ENCODE peak calls at places on chromosomes 3 and 15, in five cellular contexts. P is stomach, F is lower lobe of right lung, T is ovary, L is neural progenitor cell. K is an unnamed sample.

GRCh38 chr15:63503739-63504246 is 600 bp upstream of the USP3 start:
- DNase-seq in P (peak; percentile 69), F (peak; percentile 82), T (peak; percentile 76), L (no peak), K (peak; percentile 86)

GRCh38 chr3:118884748-118885206 is 149.9 kb downstream of the IGSF11 start:
- DNase-seq in P (peak; percentile 79), F (peak; percentile 71), T (peak; percentile 79), L (peak; percentile 76), K (no peak)

GRCh38 chr3:12465151-12465795 is 19.0 kb upstream of the TSEN2 start:
- DNase-seq in P (no peak), F (no peak), T (no peak), L (no peak), K (no peak)

GRCh38 chr3:63945558-63946096 is 33.4 kb upstream of the SCAANT1 start:
- DNase-seq in P (peak; percentile 54), F (no peak), T (no peak), L (no peak), K (no peak)

GRCh38 chr15:59169337-59169736 is 37.3 kb upstream of the LDHAL6B start:
- DNase-seq in P (no peak), F (no peak), T (no peak), L (no peak), K (no peak)

GRCh38 chr3:44954962-44955361 is 21.0 kb downstream of the ZDHHC3 start:
- DNase-seq in P (no peak), F (no peak), T (no peak), L (no peak), K (no peak)

GRCh38 chr3:31004025-31004678 is 109.7 kb upstream of the GADL1 start:
- DNase-seq in P (no peak), F (no peak), T (no peak), L (no peak), K (no peak)

GRCh38 chr3:112815981-112816380 is 30.7 kb downstream of the CD200R1L start:
- DNase-seq in P (no peak), F (no peak), T (no peak), L (no peak), K (no peak)

GRCh38 chr15:55999635-56000034 is 6.2 kb upstream of the NEDD4 start:
- DNase-seq in P (no peak), F (no peak), T (no peak), L (no peak), K (no peak)

GRCh38 chr15:62068071-62068786 is 1.5 kb downstream of the C2CD4A start:
- DNase-seq in P (peak; percentile 58), F (peak; percentile 76), T (peak; percentile 36), L (peak; percentile 80), K (peak; percentile 66)

GRCh38 chr15:48285329-48286214 is 45.7 kb upstream of the DUT start:
- DNase-seq in P (peak; percentile 57), F (no peak), T (peak; percentile 23), L (peak; percentile 79), K (peak; percentile 64)

GRCh38 chr3:162119651-162120050 is 623.0 kb downstream of the OTOL1 start:
- DNase-seq in P (no peak), F (no peak), T (no peak), L (no peak), K (no peak)

GRCh38 chr3:193620650-193621049 is 27.6 kb downstream of the OPA1 start:
- DNase-seq in P (no peak), F (no peak), T (no peak), L (no peak), K (no peak)

GRCh38 chr3:127211118-127212060 is 18.5 kb downstream of the PRR23E start:
- DNase-seq in P (no peak), F (no peak), T (no peak), L (no peak), K (peak; percentile 50)

GRCh38 chr15:68536331-68537095 is 42.3 kb upstream of the CORO2B start:
- DNase-seq in P (no peak), F (no peak), T (no peak), L (no peak), K (no peak)

GRCh38 chr15:63232400-63232799 is 43.0 kb downstream of the RAB8B start:
- DNase-seq in P (no peak), F (no peak), T (no peak), L (no peak), K (no peak)

GRCh38 chr3:110968076-110968475 is 103.5 kb upstream of the NECTIN3 start:
- DNase-seq in P (no peak), F (no peak), T (no peak), L (no peak), K (no peak)
- H3K9me3 ChIP-seq in P (peaks cover 6% of the 10 kb centered on the region), F (peaks cover 9% of the 10 kb centered on the region), T (no peaks in the 10 kb centered on the region), L (no peaks in the 10 kb centered on the region), K (peaks cover 4% of the 10 kb centered on the region)

GRCh38 chr15:70259640-70260066 is 161.9 kb upstream of the TLE3 start:
- DNase-seq in P (no peak), F (no peak), T (no peak), L (peak; percentile 57), K (no peak)

GRCh38 chr15:70259030-70259424 is 161.3 kb upstream of the TLE3 start:
- DNase-seq in P (peak; percentile 79), F (peak; percentile 83), T (peak; percentile 59), L (no peak), K (peak; percentile 88)

GRCh38 chr15:70260580-70260979 is 162.9 kb upstream of the TLE3 start:
- DNase-seq in P (no peak), F (no peak), T (no peak), L (no peak), K (no peak)

GRCh38 chr15:70261083-70261482 is 163.4 kb upstream of the TLE3 start:
- DNase-seq in P (no peak), F (no peak), T (no peak), L (no peak), K (no peak)

GRCh38 chr15:70260096-70260495 is 162.4 kb upstream of the TLE3 start:
- DNase-seq in P (no peak), F (no peak), T (no peak), L (no peak), K (no peak)
- TF ChIP-seq CTCF in P (no peak), F (no peak), T (no peak), L (no peak), K (no peak)

DNA sequence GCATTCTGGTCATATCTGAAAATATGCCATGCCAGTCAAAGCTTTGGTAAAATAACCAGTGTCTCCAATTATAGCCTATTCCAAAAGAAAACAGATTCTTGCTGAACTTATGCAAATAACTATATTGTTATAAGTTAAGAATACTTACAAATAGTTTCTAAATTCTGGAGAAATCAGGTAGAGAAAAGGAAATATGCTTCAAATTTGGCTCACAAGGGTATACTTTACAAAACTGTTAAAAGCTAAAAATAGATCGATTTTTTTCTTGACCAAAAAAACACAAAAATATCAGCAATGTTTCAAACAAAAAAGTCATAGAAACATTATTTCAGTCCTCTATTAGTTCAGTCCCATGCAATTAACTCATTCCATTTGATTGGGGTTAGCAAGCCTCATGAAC is 23.7 kb downstream of the SETMAR start:
- DNase-seq in P (no peak), F (no peak), T (no peak), L (no peak), K (no peak)
- H3K9me3 ChIP-seq in P (peaks cover 3% of the 10 kb centered on the region), F (no peaks in the 10 kb centered on the region), T (no peaks in the 10 kb centered on the region), L (peaks cover 7% of the 10 kb centered on the region), K (no peaks in the 10 kb centered on the region)

GRCh38 chr15:73781038-73781925 is 28.1 kb upstream of the INSYN1 start:
- DNase-seq in P (no peak), F (peak; percentile 12), T (no peak), L (no peak), K (no peak)
- TF ChIP-seq CTCF in P (no peak), F (peak; percentile 28), T (no peak), L (peak; percentile 40), K (no peak)

GRCh38 chr3:143648218-143648617 is 200.1 kb downstream of the SLC9A9 start:
- DNase-seq in P (no peak), F (no peak), T (no peak), L (peak; percentile 44), K (no peak)
- H3K9me3 ChIP-seq in P (no peaks in the 10 kb centered on the region), F (no peaks in the 10 kb centered on the region), T (no peaks in the 10 kb centered on the region), L (no peaks in the 10 kb centered on the region), K (no peaks in the 10 kb centered on the region)

DNA sequence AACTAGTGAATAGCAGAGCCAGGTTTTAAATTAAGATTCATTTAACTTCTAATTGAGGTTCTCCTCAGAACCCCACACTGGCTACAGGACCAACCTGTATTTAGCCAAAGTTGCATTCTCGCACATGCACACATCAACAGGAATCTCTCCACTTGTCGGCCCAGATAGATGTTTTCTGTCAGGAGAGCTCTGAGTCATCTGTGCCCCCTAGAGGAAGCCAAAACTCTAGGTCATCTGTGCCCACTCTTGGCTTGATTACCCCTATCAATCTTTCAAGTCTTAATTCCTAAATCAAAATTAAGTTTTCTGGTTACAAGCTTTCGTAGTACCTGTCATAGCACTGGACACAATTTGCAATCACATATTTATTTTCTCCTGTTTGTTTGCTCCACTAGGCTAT is 104.9 kb upstream of the EOMES start:
- DNase-seq in P (no peak), F (no peak), T (no peak), L (no peak), K (no peak)
- TF ChIP-seq CTCF in P (no peak), F (no peak), T (no peak), L (peak; percentile 29), K (no peak)

GRCh38 chr3:68173230-68173629 is 518.8 kb upstream of the SUCLG2 start:
- DNase-seq in P (no peak), F (no peak), T (no peak), L (no peak), K (no peak)
- H3K9me3 ChIP-seq in P (peaks cover 28% of the 10 kb centered on the region), F (peaks cover 21% of the 10 kb centered on the region), T (peaks cover 5% of the 10 kb centered on the region), L (no peaks in the 10 kb centered on the region), K (peaks cover 3% of the 10 kb centered on the region)